ENCODE peak calls at places on chromosomes 6 and 20, in six cellular contexts. B is H1, N is A549, Q is HepG2, W is WTC11, G is endothelial cell of umbilical vein. E is an unnamed sample.

GRCh38 chr6:126188271-126188909 is 151.5 kb upstream of the CENPW start:
- DNase-seq in W (no peak), G (peak), Q (peak), N (peak), B (no peak), E (no peak)

GRCh38 chr6:24719125-24719931 is at the start of gene C6orf62:
- DNase-seq in N (no peak), G (peak), B (no peak), W (no peak), Q (no peak), E (peak)

GRCh38 chr6:89411019-89411268 is 1.1 kb downstream of the RRAGD start:
- DNase-seq in W (no peak), B (no peak), N (no peak), G (no peak), Q (no peak), E (no peak)

GRCh38 chr6:87333591-87334181 is 4.6 kb upstream of the GJB7 start:
- DNase-seq in W (no peak), Q (no peak), B (no peak), N (no peak), G (no peak), E (no peak)

GRCh38 chr6:25918083-25918683 is 12.3 kb downstream of the SLC17A2 start:
- DNase-seq in W (no peak), G (no peak), Q (no peak), B (no peak), N (no peak), E (no peak)

GRCh38 chr6:3202999-3203696 is 24.3 kb downstream of the TUBB2B start:
- DNase-seq in W (no peak), Q (no peak), B (no peak), G (no peak), N (no peak), E (peak)

GRCh38 chr6:126748141-126748540 is 370.3 kb upstream of the RSPO3 start:
- DNase-seq in B (no peak), W (no peak), G (no peak), Q (no peak), N (no peak), E (no peak)

GRCh38 chr6:21348462-21349195 is 244.9 kb upstream of the SOX4 start:
- DNase-seq in Q (no peak), W (peak), B (peak), G (peak), N (peak), E (no peak)

GRCh38 chr6:143549630-143550268 is 38.2 kb upstream of the FUCA2 start:
- DNase-seq in B (no peak), Q (no peak), W (no peak), N (no peak), G (no peak), E (no peak)
- TF ChIP-seq JUN in B (no peak), Q (no peak), W (no peak), N (no peak), G (no peak), E (no peak)

GRCh38 chr6:160227769-160228161 is 30.9 kb downstream of the SLC22A2 start:
- DNase-seq in G (no peak), W (no peak), N (no peak), Q (no peak), B (no peak), E (no peak)

GRCh38 chr6:160222491-160222890 is 36.1 kb downstream of the SLC22A2 start:
- DNase-seq in N (no peak), Q (no peak), W (peak), B (peak), G (no peak), E (no peak)

GRCh38 chr6:160224599-160225237 is 33.9 kb downstream of the SLC22A2 start:
- DNase-seq in B (no peak), N (no peak), W (no peak), Q (no peak), G (no peak), E (no peak)

GRCh38 chr6:160227038-160227768 is 31.4 kb downstream of the SLC22A2 start:
- DNase-seq in G (no peak), W (no peak), B (no peak), N (no peak), Q (no peak), E (no peak)

DNA sequence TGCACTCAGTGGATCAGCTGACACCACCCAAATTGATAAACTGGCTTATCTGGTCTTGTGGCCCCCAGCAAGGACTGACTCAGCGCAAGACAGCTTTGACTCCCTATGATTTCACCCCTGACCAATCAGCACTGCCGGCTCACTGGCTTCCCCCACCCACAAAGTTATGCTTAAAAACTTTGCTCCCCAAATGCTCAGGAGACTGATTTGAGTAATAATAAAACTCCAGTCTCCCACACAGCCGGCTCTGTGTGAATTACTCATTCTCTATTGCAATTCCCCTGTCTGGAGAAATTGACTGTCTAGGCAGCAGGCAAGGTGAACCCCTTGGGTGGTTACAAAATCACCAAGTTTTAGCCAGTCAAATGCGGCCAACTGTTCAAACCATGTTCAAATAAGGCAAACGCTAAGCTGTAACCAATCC is 32.5 kb downstream of the SLC22A2 start:
- DNase-seq in N (no peak), G (no peak), Q (no peak), B (no peak), W (no peak), E (no peak)
- TF ChIP-seq JUN in N (no peak), G (no peak), Q (no peak), B (no peak), W (no peak), E (no peak)

GRCh38 chr20:50450961-50451752 is 59.0 kb upstream of the PTPN1 start:
- DNase-seq in G (no peak), N (peak), Q (peak), W (peak), B (peak), E (no peak)
- TF ChIP-seq JUN in G (no peak), N (no peak), Q (no peak), W (no peak), B (no peak), E (no peak)

GRCh38 chr6:15417811-15418210 is 171.9 kb downstream of the JARID2 start:
- DNase-seq in N (no peak), W (no peak), Q (no peak), G (no peak), B (no peak), E (no peak)

GRCh38 chr6:15420959-15421438 is 175.1 kb downstream of the JARID2 start:
- DNase-seq in G (no peak), B (no peak), Q (no peak), N (no peak), W (no peak), E (no peak)

GRCh38 chr6:15416932-15417509 is 171.2 kb downstream of the JARID2 start:
- DNase-seq in B (no peak), G (no peak), W (no peak), Q (no peak), N (no peak), E (no peak)

GRCh38 chr6:15421945-15422733 is 176.3 kb downstream of the JARID2 start:
- DNase-seq in N (no peak), Q (no peak), G (no peak), W (no peak), B (no peak), E (no peak)

GRCh38 chr6:15419493-15419892 is 173.6 kb downstream of the JARID2 start:
- DNase-seq in G (no peak), Q (no peak), B (no peak), N (no peak), W (no peak), E (no peak)
- TF ChIP-seq JUN in G (no peak), Q (no peak), B (no peak), N (no peak), W (no peak), E (no peak)

GRCh38 chr6:11854418-11855165 is 76.0 kb upstream of the ADTRP start:
- DNase-seq in G (peak), N (peak), Q (no peak), B (no peak), W (no peak), E (peak)
- TF ChIP-seq JUN in G (no peak), N (no peak), Q (no peak), B (no peak), W (no peak), E (no peak)

DNA sequence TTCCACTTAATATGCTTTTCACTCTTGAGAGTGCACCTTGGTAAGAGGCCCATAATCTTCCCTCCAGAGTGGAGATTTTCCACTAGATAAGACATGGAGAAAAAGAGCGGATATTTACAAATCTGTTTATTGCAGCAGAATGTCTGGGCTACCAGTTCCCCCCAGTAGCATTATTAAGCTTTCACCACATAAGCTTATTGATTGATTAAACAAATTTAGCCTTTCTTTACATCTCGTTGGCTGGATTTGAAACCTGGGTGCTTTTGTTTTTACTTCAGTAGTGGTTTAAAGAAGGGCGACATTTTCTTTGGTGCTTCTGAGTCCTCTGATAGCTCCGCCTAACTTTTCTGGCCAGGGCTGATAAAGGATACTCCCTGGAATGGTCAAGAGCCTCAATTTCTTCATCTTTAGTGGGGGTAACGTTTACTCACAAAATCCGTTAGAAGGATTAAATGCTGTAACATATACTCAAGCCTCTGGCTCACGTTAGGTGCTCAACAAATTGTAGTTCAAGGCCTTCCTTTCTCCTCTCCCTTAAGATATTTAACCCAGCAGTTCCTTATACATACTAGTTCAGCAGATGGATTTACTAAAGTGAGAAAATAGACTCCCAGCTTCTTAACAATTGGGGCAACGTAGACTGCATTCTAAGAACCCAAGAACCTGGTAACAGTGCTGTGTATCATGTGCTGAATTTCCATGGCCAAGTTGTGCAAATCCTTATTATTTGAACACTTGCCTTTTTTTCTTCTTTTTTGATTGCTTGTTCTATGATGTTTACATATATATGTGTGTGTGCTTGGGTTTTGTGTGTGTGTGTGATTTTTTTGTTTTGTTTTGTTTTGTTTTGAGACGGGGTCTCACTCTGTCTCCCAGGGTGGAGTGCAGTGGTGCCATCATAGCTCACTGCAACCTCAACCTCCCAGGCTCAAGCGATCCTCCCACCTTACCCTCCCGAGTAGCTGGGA is 91.4 kb downstream of the RREB1 start:
- DNase-seq in B (no peak), W (no peak), N (no peak), Q (no peak), G (no peak), E (peak)
- TF ChIP-seq JUN in B (no peak), W (no peak), N (no peak), Q (no peak), G (no peak), E (no peak)